ENCODE peak calls at places on chromosomes 7 and 10, in ten cellular contexts. One of them, this sample, is unnamed.

GRCh38 chr7:36116347-36117200 is 36.5 kb upstream of the EEPD1 start:
- DNase-seq in activated gamma-delta T cell: no peak
- DNase-seq in GM23248: peak; percentile 54
- DNase-seq in cardiac septum: no peak
- DNase-seq in iPS DF 6.9: no peak
- DNase-seq in naive thymus-derived CD8-positive, alpha-beta T cell: no peak
- DNase-seq in CD4-positive, alpha-beta T cell: no peak
- DNase-seq in ELF-1: no peak
- DNase-seq in GM18507: no peak
- DNase-seq in uterus: no peak
- DNase-seq in this sample: no peak

GRCh38 chr7:36794689-36795088 is 70.4 kb upstream of the AOAH start:
- DNase-seq in ELF-1: no peak
- DNase-seq in CD4-positive, alpha-beta T cell: no peak
- DNase-seq in GM23248: no peak
- DNase-seq in iPS DF 6.9: no peak
- DNase-seq in naive thymus-derived CD8-positive, alpha-beta T cell: no peak
- DNase-seq in GM18507: no peak
- DNase-seq in uterus: no peak
- DNase-seq in activated gamma-delta T cell: no peak
- DNase-seq in cardiac septum: no peak
- DNase-seq in this sample: no peak

GRCh38 chr10:77637474-77637985 is at the start of gene KCNMA1:
- DNase-seq in cardiac septum: no peak
- DNase-seq in CD4-positive, alpha-beta T cell: no peak
- DNase-seq in GM23248: peak; percentile 61
- DNase-seq in GM18507: no peak
- DNase-seq in iPS DF 6.9: no peak
- DNase-seq in uterus: peak; percentile 57
- DNase-seq in activated gamma-delta T cell: no peak
- DNase-seq in ELF-1: peak; percentile 32
- DNase-seq in naive thymus-derived CD8-positive, alpha-beta T cell: no peak
- DNase-seq in this sample: no peak

GRCh38 chr10:4820804-4821401 is 5.1 kb upstream of the AKR1E2 start:
- DNase-seq in GM18507: no peak
- DNase-seq in CD4-positive, alpha-beta T cell: no peak
- DNase-seq in uterus: no peak
- DNase-seq in naive thymus-derived CD8-positive, alpha-beta T cell: no peak
- DNase-seq in ELF-1: no peak
- DNase-seq in cardiac septum: no peak
- DNase-seq in GM23248: no peak
- DNase-seq in activated gamma-delta T cell: no peak
- DNase-seq in iPS DF 6.9: no peak
- DNase-seq in this sample: no peak

GRCh38 chr10:122675278-122675677 is 24.4 kb downstream of the C10orf120 start:
- DNase-seq in GM23248: no peak
- DNase-seq in CD4-positive, alpha-beta T cell: no peak
- DNase-seq in cardiac septum: no peak
- DNase-seq in uterus: no peak
- DNase-seq in GM18507: no peak
- DNase-seq in ELF-1: no peak
- DNase-seq in naive thymus-derived CD8-positive, alpha-beta T cell: no peak
- DNase-seq in iPS DF 6.9: no peak
- DNase-seq in activated gamma-delta T cell: no peak
- DNase-seq in this sample: no peak

GRCh38 chr10:50550291-50550839 is 73.4 kb downstream of the SGMS1 start:
- DNase-seq in ELF-1: peak; percentile 57
- DNase-seq in CD4-positive, alpha-beta T cell: no peak
- DNase-seq in uterus: no peak
- DNase-seq in naive thymus-derived CD8-positive, alpha-beta T cell: no peak
- DNase-seq in activated gamma-delta T cell: no peak
- DNase-seq in GM23248: no peak
- DNase-seq in GM18507: no peak
- DNase-seq in iPS DF 6.9: no peak
- DNase-seq in cardiac septum: no peak
- DNase-seq in this sample: no peak

GRCh38 chr7:47791682-47792081 is 156.6 kb downstream of the PKD1L1 start:
- DNase-seq in uterus: no peak
- DNase-seq in activated gamma-delta T cell: no peak
- DNase-seq in naive thymus-derived CD8-positive, alpha-beta T cell: no peak
- DNase-seq in ELF-1: no peak
- DNase-seq in cardiac septum: no peak
- DNase-seq in CD4-positive, alpha-beta T cell: no peak
- DNase-seq in iPS DF 6.9: no peak
- DNase-seq in GM23248: no peak
- DNase-seq in GM18507: no peak
- DNase-seq in this sample: no peak

GRCh38 chr7:18570890-18571478 is 75.4 kb downstream of the HDAC9 start:
- DNase-seq in iPS DF 6.9: no peak
- DNase-seq in uterus: no peak
- DNase-seq in GM18507: no peak
- DNase-seq in ELF-1: no peak
- DNase-seq in activated gamma-delta T cell: no peak
- DNase-seq in naive thymus-derived CD8-positive, alpha-beta T cell: no peak
- DNase-seq in CD4-positive, alpha-beta T cell: no peak
- DNase-seq in GM23248: peak; percentile 75
- DNase-seq in cardiac septum: no peak
- DNase-seq in this sample: no peak

GRCh38 chr10:88852327-88852726 is 683 bp upstream of the ANKRD22 start:
- DNase-seq in uterus: no peak
- DNase-seq in iPS DF 6.9: no peak
- DNase-seq in activated gamma-delta T cell: no peak
- DNase-seq in CD4-positive, alpha-beta T cell: no peak
- DNase-seq in GM23248: no peak
- DNase-seq in cardiac septum: no peak
- DNase-seq in GM18507: no peak
- DNase-seq in naive thymus-derived CD8-positive, alpha-beta T cell: no peak
- DNase-seq in ELF-1: no peak
- DNase-seq in this sample: no peak

GRCh38 chr7:132328760-132329159 is 247.5 kb downstream of the PLXNA4 start:
- DNase-seq in GM23248: no peak
- DNase-seq in ELF-1: no peak
- DNase-seq in iPS DF 6.9: no peak
- DNase-seq in activated gamma-delta T cell: no peak
- DNase-seq in CD4-positive, alpha-beta T cell: no peak
- DNase-seq in naive thymus-derived CD8-positive, alpha-beta T cell: no peak
- DNase-seq in cardiac septum: no peak
- DNase-seq in uterus: no peak
- DNase-seq in GM18507: no peak
- DNase-seq in this sample: no peak

GRCh38 chr7:114085592-114086490 is 167.0 kb upstream of the PPP1R3A start:
- DNase-seq in iPS DF 6.9: no peak
- DNase-seq in CD4-positive, alpha-beta T cell: no peak
- DNase-seq in uterus: peak; percentile 79
- DNase-seq in ELF-1: peak; percentile 86
- DNase-seq in naive thymus-derived CD8-positive, alpha-beta T cell: no peak
- DNase-seq in GM18507: no peak
- DNase-seq in GM23248: peak; percentile 83
- DNase-seq in activated gamma-delta T cell: no peak
- DNase-seq in cardiac septum: no peak
- DNase-seq in this sample: no peak

GRCh38 chr7:139029353-139029752 is 6.5 kb downstream of the ZC3HAV1L start:
- DNase-seq in CD4-positive, alpha-beta T cell: no peak
- DNase-seq in naive thymus-derived CD8-positive, alpha-beta T cell: no peak
- DNase-seq in GM18507: no peak
- DNase-seq in GM23248: no peak
- DNase-seq in iPS DF 6.9: no peak
- DNase-seq in cardiac septum: no peak
- DNase-seq in activated gamma-delta T cell: no peak
- DNase-seq in ELF-1: no peak
- DNase-seq in uterus: no peak
- DNase-seq in this sample: no peak

GRCh38 chr10:70192325-70192966 is 22.1 kb upstream of the SAR1A start:
- DNase-seq in GM18507: no peak
- DNase-seq in activated gamma-delta T cell: no peak
- DNase-seq in CD4-positive, alpha-beta T cell: no peak
- DNase-seq in uterus: no peak
- DNase-seq in iPS DF 6.9: no peak
- DNase-seq in naive thymus-derived CD8-positive, alpha-beta T cell: no peak
- DNase-seq in ELF-1: no peak
- DNase-seq in cardiac septum: no peak
- DNase-seq in GM23248: peak; percentile 76
- DNase-seq in this sample: no peak

GRCh38 chr10:115171392-115171960 is 78.3 kb downstream of the ATRNL1 start:
- DNase-seq in cardiac septum: no peak
- DNase-seq in CD4-positive, alpha-beta T cell: no peak
- DNase-seq in GM23248: peak; percentile 33
- DNase-seq in activated gamma-delta T cell: no peak
- DNase-seq in naive thymus-derived CD8-positive, alpha-beta T cell: no peak
- DNase-seq in ELF-1: no peak
- DNase-seq in GM18507: no peak
- DNase-seq in uterus: no peak
- DNase-seq in iPS DF 6.9: no peak
- DNase-seq in this sample: no peak

GRCh38 chr7:139494835-139495568 is 11.5 kb upstream of the KLRG2 start:
- DNase-seq in iPS DF 6.9: no peak
- DNase-seq in GM18507: peak; percentile 59
- DNase-seq in naive thymus-derived CD8-positive, alpha-beta T cell: no peak
- DNase-seq in CD4-positive, alpha-beta T cell: no peak
- DNase-seq in cardiac septum: no peak
- DNase-seq in activated gamma-delta T cell: no peak
- DNase-seq in GM23248: no peak
- DNase-seq in ELF-1: no peak
- DNase-seq in uterus: no peak
- DNase-seq in this sample: no peak

GRCh38 chr7:134690614-134691504 is 44.2 kb downstream of the BPGM start:
- DNase-seq in activated gamma-delta T cell: no peak
- DNase-seq in naive thymus-derived CD8-positive, alpha-beta T cell: no peak
- DNase-seq in CD4-positive, alpha-beta T cell: no peak
- DNase-seq in cardiac septum: no peak
- DNase-seq in GM23248: peak; percentile 39
- DNase-seq in ELF-1: no peak
- DNase-seq in uterus: no peak
- DNase-seq in iPS DF 6.9: no peak
- DNase-seq in GM18507: no peak
- DNase-seq in this sample: no peak

GRCh38 chr10:78339251-78339650 is 305.6 kb downstream of the RPS24 start:
- DNase-seq in cardiac septum: no peak
- DNase-seq in naive thymus-derived CD8-positive, alpha-beta T cell: no peak
- DNase-seq in GM23248: no peak
- DNase-seq in iPS DF 6.9: no peak
- DNase-seq in activated gamma-delta T cell: no peak
- DNase-seq in GM18507: no peak
- DNase-seq in ELF-1: no peak
- DNase-seq in uterus: peak; percentile 10
- DNase-seq in CD4-positive, alpha-beta T cell: no peak
- DNase-seq in this sample: no peak

GRCh38 chr7:73770002-73770859 is at the start of gene CLDN3:
- DNase-seq in GM23248: peak; percentile 40
- DNase-seq in ELF-1: peak; percentile 82
- DNase-seq in GM18507: no peak
- DNase-seq in uterus: no peak
- DNase-seq in naive thymus-derived CD8-positive, alpha-beta T cell: no peak
- DNase-seq in iPS DF 6.9: peak; percentile 72
- DNase-seq in cardiac septum: no peak
- DNase-seq in CD4-positive, alpha-beta T cell: no peak
- DNase-seq in activated gamma-delta T cell: no peak
- DNase-seq in this sample: no peak

GRCh38 chr10:22618081-22618785 is 96.1 kb downstream of the PIP4K2A start:
- DNase-seq in cardiac septum: no peak
- DNase-seq in activated gamma-delta T cell: no peak
- DNase-seq in CD4-positive, alpha-beta T cell: no peak
- DNase-seq in naive thymus-derived CD8-positive, alpha-beta T cell: no peak
- DNase-seq in uterus: no peak
- DNase-seq in iPS DF 6.9: no peak
- DNase-seq in GM23248: peak; percentile 44
- DNase-seq in ELF-1: peak; percentile 59
- DNase-seq in GM18507: no peak
- DNase-seq in this sample: no peak

GRCh38 chr10:110739811-110740271 is 95.7 kb downstream of the RBM20 start:
- DNase-seq in GM23248: no peak
- DNase-seq in iPS DF 6.9: no peak
- DNase-seq in CD4-positive, alpha-beta T cell: no peak
- DNase-seq in naive thymus-derived CD8-positive, alpha-beta T cell: no peak
- DNase-seq in activated gamma-delta T cell: no peak
- DNase-seq in cardiac septum: peak; percentile 76
- DNase-seq in uterus: no peak
- DNase-seq in ELF-1: no peak
- DNase-seq in GM18507: no peak
- DNase-seq in this sample: no peak

GRCh38 chr7:135291809-135292253 is 58.2 kb downstream of the STRA8 start:
- DNase-seq in activated gamma-delta T cell: no peak
- DNase-seq in uterus: no peak
- DNase-seq in GM23248: peak; percentile 83
- DNase-seq in cardiac septum: no peak
- DNase-seq in GM18507: no peak
- DNase-seq in CD4-positive, alpha-beta T cell: no peak
- DNase-seq in ELF-1: no peak
- DNase-seq in naive thymus-derived CD8-positive, alpha-beta T cell: no peak
- DNase-seq in iPS DF 6.9: no peak
- DNase-seq in this sample: no peak

GRCh38 chr7:118902600-118902999 is 678.1 kb downstream of the ANKRD7 start:
- DNase-seq in uterus: no peak
- DNase-seq in naive thymus-derived CD8-positive, alpha-beta T cell: no peak
- DNase-seq in activated gamma-delta T cell: no peak
- DNase-seq in GM18507: no peak
- DNase-seq in iPS DF 6.9: no peak
- DNase-seq in CD4-positive, alpha-beta T cell: no peak
- DNase-seq in GM23248: no peak
- DNase-seq in ELF-1: no peak
- DNase-seq in cardiac septum: no peak
- DNase-seq in this sample: no peak

GRCh38 chr7:75048435-75049379 is 24.9 kb downstream of the RCC1L start:
- DNase-seq in activated gamma-delta T cell: no peak
- DNase-seq in naive thymus-derived CD8-positive, alpha-beta T cell: no peak
- DNase-seq in iPS DF 6.9: no peak
- DNase-seq in ELF-1: no peak
- DNase-seq in CD4-positive, alpha-beta T cell: no peak
- DNase-seq in GM18507: no peak
- DNase-seq in GM23248: peak; percentile 46
- DNase-seq in uterus: no peak
- DNase-seq in cardiac septum: no peak
- DNase-seq in this sample: no peak

GRCh38 chr10:85667638-85668233 is 698.9 kb downstream of the GRID1 start:
- DNase-seq in naive thymus-derived CD8-positive, alpha-beta T cell: no peak
- DNase-seq in CD4-positive, alpha-beta T cell: no peak
- DNase-seq in ELF-1: peak; percentile 71
- DNase-seq in cardiac septum: no peak
- DNase-seq in activated gamma-delta T cell: no peak
- DNase-seq in GM18507: no peak
- DNase-seq in GM23248: no peak
- DNase-seq in uterus: no peak
- DNase-seq in iPS DF 6.9: peak; percentile 11
- DNase-seq in this sample: no peak

GRCh38 chr10:100182908-100183307 is 2.9 kb downstream of the ERLIN1 start:
- DNase-seq in naive thymus-derived CD8-positive, alpha-beta T cell: no peak
- DNase-seq in ELF-1: no peak
- DNase-seq in iPS DF 6.9: no peak
- DNase-seq in GM23248: no peak
- DNase-seq in CD4-positive, alpha-beta T cell: no peak
- DNase-seq in uterus: no peak
- DNase-seq in GM18507: no peak
- DNase-seq in cardiac septum: no peak
- DNase-seq in activated gamma-delta T cell: no peak
- DNase-seq in this sample: no peak

GRCh38 chr10:35592421-35592820 is 12.7 kb upstream of the GJD4 start:
- DNase-seq in CD4-positive, alpha-beta T cell: no peak
- DNase-seq in uterus: no peak
- DNase-seq in GM18507: no peak
- DNase-seq in cardiac septum: no peak
- DNase-seq in ELF-1: no peak
- DNase-seq in activated gamma-delta T cell: no peak
- DNase-seq in GM23248: no peak
- DNase-seq in naive thymus-derived CD8-positive, alpha-beta T cell: no peak
- DNase-seq in iPS DF 6.9: no peak
- DNase-seq in this sample: no peak

GRCh38 chr10:76082956-76083355 is 651.5 kb downstream of the LRMDA start:
- DNase-seq in GM18507: no peak
- DNase-seq in GM23248: peak; percentile 47
- DNase-seq in activated gamma-delta T cell: no peak
- DNase-seq in ELF-1: peak; percentile 96
- DNase-seq in iPS DF 6.9: peak; percentile 99
- DNase-seq in naive thymus-derived CD8-positive, alpha-beta T cell: no peak
- DNase-seq in CD4-positive, alpha-beta T cell: no peak
- DNase-seq in uterus: no peak
- DNase-seq in cardiac septum: no peak
- DNase-seq in this sample: no peak

This sample was measured in effector CD8-positive, alpha-beta T cell.